ENCODE peak calls at places on chromosomes 13 and 19, in nine cellular contexts. B is nephron progenitor cell, C is cardiac muscle cell, U is MM.1S, K is A549, Q is pancreas, H is lung, W is upper lobe of right lung, E is fibroblast of lung. T is an unnamed sample.

GRCh38 chr13:94247890-94248289 is 231.6 kb downstream of the DCT start:
- DNase-seq in B (no peak), C (no peak), U (no peak), K (no peak), Q (no peak), H (no peak), W (no peak), E (no peak), T (no peak)

GRCh38 chr19:39046037-39046821 is 13.9 kb upstream of the FBXO27 start:
- DNase-seq in B (no peak), C (no peak), U (peak; percentile 36), K (peak; percentile 87), Q (no peak), H (no peak), W (no peak), E (no peak), T (no peak)

GRCh38 chr19:49689133-49690072 is at the start of gene ADM5:
- DNase-seq in B (peak; percentile 61), C (peak; percentile 34), U (no peak), K (no peak), Q (peak; percentile 90), H (no peak), W (peak; percentile 80), E (no peak), T (peak; percentile 75)

GRCh38 chr13:44231786-44232516 is 141.7 kb upstream of the SERP2 start:
- DNase-seq in B (no peak), C (no peak), U (no peak), K (peak; percentile 96), Q (peak; percentile 80), H (peak; percentile 89), W (peak; percentile 88), E (peak; percentile 95), T (no peak)

GRCh38 chr19:55086730-55087541 is 11.3 kb downstream of the EPS8L1 start:
- DNase-seq in B (peak; percentile 98), C (peak; percentile 97), U (no peak), K (no peak), Q (peak; percentile 78), H (peak; percentile 96), W (peak; percentile 95), E (peak; percentile 92), T (peak; percentile 89)

GRCh38 chr13:102197193-102197592 is 204.7 kb downstream of the FGF14 start:
- DNase-seq in B (no peak), C (no peak), U (no peak), K (peak; percentile 9), Q (no peak), H (no peak), W (no peak), E (peak; percentile 63), T (no peak)

GRCh38 chr19:17830567-17831418 is 9.5 kb upstream of the INSL3 start:
- DNase-seq in B (peak; percentile 96), C (peak; percentile 86), U (no peak), K (peak; percentile 91), Q (peak; percentile 89), H (peak; percentile 51), W (peak; percentile 69), E (peak; percentile 75), T (peak; percentile 84)

GRCh38 chr13:60352644-60353043 is 44.4 kb upstream of the TDRD3 start:
- DNase-seq in B (no peak), C (no peak), U (no peak), K (no peak), Q (no peak), H (no peak), W (no peak), E (no peak), T (no peak)

GRCh38 chr13:23462815-23463559 is 29.5 kb upstream of the SACS start:
- DNase-seq in B (no peak), C (no peak), U (no peak), K (no peak), Q (no peak), H (no peak), W (no peak), E (no peak), T (no peak)

GRCh38 chr19:16325161-16325527 is 518 bp downstream of the KLF2 start:
- DNase-seq in B (peak; percentile 60), C (peak; percentile 56), U (peak; percentile 59), K (peak; percentile 41), Q (peak; percentile 74), H (peak; percentile 55), W (peak; percentile 81), E (no peak), T (no peak)
- TF ChIP-seq CTCF in B (no peak), C (peak; percentile 8), U (no peak), K (no peak), Q (no peak), H (no peak), W (peak; percentile 18), E (no peak), T (peak; percentile 26)

DNA sequence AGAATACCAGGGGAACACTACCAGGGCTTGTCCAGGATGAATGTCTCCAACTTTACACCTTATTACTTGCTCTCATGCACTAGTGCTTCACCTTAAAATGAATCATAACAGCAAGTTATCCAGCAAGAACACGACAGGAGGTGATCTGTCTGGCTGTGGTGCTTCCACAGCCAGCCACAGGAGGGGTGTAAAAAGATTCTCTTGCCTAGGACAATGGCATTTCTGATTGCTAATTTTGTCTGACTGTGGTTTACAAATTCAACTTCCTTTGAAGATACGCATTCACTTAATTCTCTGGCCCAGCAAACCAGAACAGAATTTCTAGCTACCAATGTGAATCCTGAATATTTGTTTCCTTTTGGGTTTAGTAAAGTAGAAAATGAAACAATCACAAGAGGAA is 23.1 kb upstream of the COG3 start:
- DNase-seq in B (no peak), C (no peak), U (peak; percentile 42), K (peak; percentile 16), Q (no peak), H (no peak), W (no peak), E (peak; percentile 15), T (no peak)
- TF ChIP-seq CTCF in B (no peak), C (peak; percentile 12), U (peak; percentile 34), K (no peak), Q (no peak), H (no peak), W (no peak), E (no peak), T (no peak)

GRCh38 chr13:51923983-51924539 is 62.3 kb downstream of the CCDC70 start:
- DNase-seq in B (no peak), C (no peak), U (no peak), K (peak; percentile 9), Q (no peak), H (no peak), W (no peak), E (no peak), T (peak; percentile 37)
- TF ChIP-seq CTCF in B (peak; percentile 25), C (peak; percentile 24), U (peak; percentile 18), K (no peak), Q (no peak), H (no peak), W (no peak), E (no peak), T (peak; percentile 59)

DNA sequence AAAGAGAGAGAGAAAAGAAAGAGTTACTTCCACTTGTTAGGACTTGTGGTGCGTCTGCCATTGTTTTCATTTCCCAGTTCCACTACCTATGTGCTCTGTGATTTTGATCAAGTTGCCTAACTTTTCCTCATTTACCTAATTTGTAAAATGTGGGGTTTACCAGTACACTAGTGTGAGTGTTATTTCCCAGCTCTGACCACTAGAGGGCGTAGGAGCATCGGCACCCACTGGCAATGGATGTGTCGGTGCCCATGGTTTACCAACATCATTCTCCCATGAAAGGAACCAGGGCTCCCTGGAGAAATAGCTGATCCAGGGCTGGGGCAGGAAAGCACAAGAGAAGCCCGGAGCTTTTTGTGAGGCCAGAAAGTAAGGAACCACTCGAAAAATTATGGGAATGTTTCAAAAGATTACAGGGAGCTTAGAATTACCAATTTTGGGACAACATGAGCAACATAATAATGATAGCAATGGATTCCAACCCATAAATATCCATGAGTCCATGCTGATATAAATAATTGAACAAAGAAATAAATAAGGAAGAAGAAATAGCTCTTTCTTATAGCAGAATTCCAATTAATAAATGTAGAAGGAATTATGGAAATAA is 15.1 kb upstream of the CEACAM4 start:
- DNase-seq in B (peak; percentile 53), C (peak; percentile 2), U (peak; percentile 73), K (peak; percentile 78), Q (peak; percentile 69), H (peak; percentile 81), W (peak; percentile 63), E (peak; percentile 45), T (peak; percentile 40)
- TF ChIP-seq CTCF in B (peak; percentile 56), C (peak; percentile 90), U (peak; percentile 94), K (peak; percentile 99), Q (peak; percentile 80), H (peak; percentile 85), W (peak; percentile 90), E (peak; percentile 86), T (peak; percentile 77)

DNA sequence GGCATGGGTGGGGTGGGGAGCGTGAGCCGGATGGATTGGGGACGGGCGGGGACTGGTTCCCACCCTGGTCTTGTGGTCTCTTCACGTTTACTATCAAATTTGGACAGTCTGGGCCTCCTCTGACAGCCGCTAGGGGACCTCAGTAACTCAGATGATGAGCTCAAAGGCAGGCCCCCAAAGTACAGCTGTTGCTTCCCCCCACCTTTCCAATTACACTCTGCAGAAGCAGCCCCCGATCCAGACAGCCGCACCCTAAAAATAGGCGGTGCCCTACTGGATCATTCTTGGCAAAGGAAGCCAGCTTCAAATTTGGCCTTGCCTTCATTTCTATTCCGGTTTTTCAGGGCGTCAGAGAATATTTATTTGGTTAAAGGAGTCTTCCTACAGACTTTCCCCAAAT is 1.9 kb upstream of the FOXO1 start:
- DNase-seq in B (peak; percentile 13), C (no peak), U (peak; percentile 29), K (peak; percentile 47), Q (no peak), H (peak; percentile 31), W (no peak), E (peak; percentile 27), T (no peak)
- TF ChIP-seq CTCF in B (peak; percentile 26), C (peak; percentile 61), U (peak; percentile 39), K (peak; percentile 45), Q (no peak), H (peak; percentile 21), W (peak; percentile 58), E (peak; percentile 45), T (peak; percentile 65)

DNA sequence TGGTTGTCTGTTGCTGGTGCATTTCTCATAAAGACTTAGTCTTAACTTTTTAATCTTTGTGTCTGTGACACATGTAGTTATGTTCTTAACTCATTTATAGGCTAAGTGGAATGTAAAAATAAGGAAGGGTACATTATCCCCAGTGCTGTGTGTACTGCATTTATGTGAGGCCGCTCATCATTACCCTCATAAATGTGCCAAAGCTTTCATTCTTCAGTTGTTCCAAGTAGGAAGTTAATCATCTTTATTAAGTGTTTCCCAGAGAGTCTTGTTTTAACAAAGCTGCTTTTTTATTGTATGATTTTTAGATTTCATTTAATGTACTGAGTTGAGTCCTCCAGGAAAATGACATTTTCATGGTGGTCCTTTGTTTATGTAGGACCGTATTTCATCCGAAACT is 379.8 kb downstream of the DLEU7 start:
- DNase-seq in B (no peak), C (no peak), U (no peak), K (no peak), Q (no peak), H (no peak), W (no peak), E (no peak), T (no peak)
- TF ChIP-seq CTCF in B (no peak), C (no peak), U (no peak), K (no peak), Q (no peak), H (no peak), W (no peak), E (no peak), T (no peak)